ENCODE peak calls at places on chromosomes 1 and 21, in nine cellular contexts. E is uterus, V is hepatocyte, U is neural progenitor cell, S is lower lobe of right lung, D is A549, H is right lobe of liver, I is heart left ventricle, A is fibroblast of lung. O is an unnamed sample.
A peak's percentile ranks its signal among the peaks of the same experiment; 100 is the strongest.

GRCh38 chr1:66624412-66625060 is 90.6 kb downstream of the SGIP1 start:
- DNase-seq in E (no peak), V (no peak), U (no peak), S (no peak), D (no peak), H (no peak), I (no peak), A (peak; percentile 81), O (no peak)

GRCh38 chr1:113031060-113031933 is 41.7 kb upstream of the LRIG2 start:
- DNase-seq in E (no peak), V (no peak), U (no peak), S (no peak), D (no peak), H (peak; percentile 56), I (no peak), A (no peak), O (no peak)

GRCh38 chr21:27067226-27067625 is 100.3 kb upstream of the ADAMTS5 start:
- DNase-seq in E (no peak), V (no peak), U (no peak), S (no peak), D (no peak), H (no peak), I (no peak), A (no peak), O (no peak)

GRCh38 chr1:206521694-206522402 is 14.5 kb downstream of the RASSF5 start:
- DNase-seq in E (no peak), V (no peak), U (no peak), S (no peak), D (no peak), H (no peak), I (no peak), A (no peak), O (no peak)

GRCh38 chr1:114668784-114669561 is 876 bp downstream of the DENND2C start:
- DNase-seq in E (no peak), V (peak; percentile 18), U (no peak), S (no peak), D (no peak), H (no peak), I (no peak), A (peak; percentile 53), O (no peak)

GRCh38 chr1:178634445-178634844 is 90.6 kb upstream of the RALGPS2 start:
- DNase-seq in E (no peak), V (no peak), U (no peak), S (no peak), D (no peak), H (no peak), I (peak; percentile 57), A (peak; percentile 62), O (no peak)

GRCh38 chr1:238628130-238628529 is 737.4 kb upstream of the ZP4 start:
- DNase-seq in E (no peak), V (no peak), U (no peak), S (no peak), D (no peak), H (no peak), I (no peak), A (peak; percentile 25), O (no peak)

GRCh38 chr1:161196521-161197451 is 2.1 kb downstream of the ADAMTS4 start:
- DNase-seq in E (peak; percentile 68), V (peak; percentile 73), U (peak; percentile 71), S (no peak), D (no peak), H (no peak), I (peak; percentile 55), A (peak; percentile 48), O (peak; percentile 59)

GRCh38 chr1:238334170-238334569 is 443.4 kb upstream of the ZP4 start:
- DNase-seq in E (no peak), V (no peak), U (no peak), S (no peak), D (no peak), H (no peak), I (no peak), A (no peak), O (no peak)

GRCh38 chr1:110677016-110677415 is 2.3 kb upstream of the KCNA3 start:
- DNase-seq in E (no peak), V (no peak), U (no peak), S (no peak), D (no peak), H (no peak), I (no peak), A (no peak), O (no peak)

GRCh38 chr1:219726480-219727272 is 113.8 kb upstream of the ZC3H11B start:
- DNase-seq in E (no peak), V (no peak), U (no peak), S (no peak), D (no peak), H (no peak), I (no peak), A (no peak), O (no peak)

GRCh38 chr1:21653744-21654100 is 15.4 kb downstream of the RAP1GAP start:
- DNase-seq in E (no peak), V (no peak), U (no peak), S (no peak), D (no peak), H (no peak), I (no peak), A (no peak), O (no peak)

DNA sequence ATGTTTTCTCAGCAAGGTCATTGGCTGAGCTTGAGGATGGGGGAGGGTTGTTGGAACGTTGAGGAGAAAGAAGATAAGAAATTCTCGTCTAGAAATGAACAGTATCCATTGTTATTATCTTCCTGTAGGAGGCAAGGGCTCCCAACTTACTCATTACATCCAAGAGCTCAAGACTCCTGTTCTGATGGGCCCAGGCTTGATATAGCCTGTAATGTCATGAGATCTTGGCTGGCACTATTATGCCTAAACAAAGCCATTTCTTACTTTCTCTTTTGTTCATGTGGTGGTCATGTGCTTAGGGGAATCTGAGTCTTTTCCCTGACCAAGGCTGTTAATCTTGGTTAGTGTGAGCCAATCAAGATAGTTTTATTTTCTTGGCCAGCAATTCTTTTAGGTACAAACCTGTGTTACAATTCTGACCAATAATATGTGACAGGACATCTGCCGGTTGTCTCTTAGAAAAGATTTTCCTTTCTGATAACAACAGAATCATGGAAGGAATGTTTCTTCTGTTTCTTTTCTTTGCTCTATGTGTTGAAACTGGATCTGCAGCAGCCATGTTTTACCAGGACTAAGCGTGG is 15.2 kb upstream of the IGSF3 start:
- DNase-seq in E (no peak), V (no peak), U (no peak), S (no peak), D (no peak), H (no peak), I (no peak), A (no peak), O (no peak)
- H3K27ac ChIP-seq in E (no peak overlapping the region), V (no peak overlapping the region), U (no peak overlapping the region), S (no peak overlapping the region), D (no peak overlapping the region), H (no peak overlapping the region), I (no peak overlapping the region), A (no peak overlapping the region), O (no peak overlapping the region)

DNA sequence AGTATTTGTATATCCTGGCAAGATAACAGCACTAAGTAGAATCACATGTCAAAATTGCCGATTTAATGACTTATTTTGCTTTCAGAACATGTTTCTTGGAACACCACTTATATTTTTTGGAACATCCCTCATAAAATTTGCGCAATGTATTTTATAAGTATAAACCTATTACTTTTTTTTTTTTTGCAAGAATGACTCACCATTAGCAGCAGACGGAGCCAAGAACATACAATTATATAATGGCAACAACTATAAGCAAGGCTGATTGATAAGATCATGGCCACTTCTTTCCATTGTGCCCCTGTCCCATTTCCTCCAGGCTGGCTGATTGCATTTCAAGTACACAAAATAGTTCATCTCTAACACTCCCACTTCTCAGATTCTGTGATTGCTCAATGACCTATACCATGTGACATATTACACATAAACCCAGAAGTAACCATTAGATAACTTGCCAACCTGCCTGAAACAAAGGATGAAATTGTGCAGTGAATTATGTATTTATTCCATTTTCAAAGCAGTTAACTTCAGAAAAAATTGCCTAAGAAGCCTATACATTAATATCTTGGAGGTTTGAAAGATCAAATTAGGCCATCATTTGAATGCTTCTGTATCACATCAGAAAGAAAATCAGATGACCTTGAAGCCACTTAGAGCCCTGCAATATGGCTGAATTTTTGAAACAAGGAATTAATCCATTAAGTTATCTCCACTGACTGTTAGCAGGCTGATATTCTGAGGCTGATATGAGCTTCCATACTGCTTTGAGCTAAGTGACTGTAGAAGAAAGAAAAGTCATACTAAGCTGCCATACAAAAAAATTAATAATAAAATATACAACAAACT is 77.8 kb upstream of the PRMT6 start:
- DNase-seq in E (no peak), V (no peak), U (no peak), S (no peak), D (no peak), H (no peak), I (no peak), A (peak; percentile 3), O (no peak)
- TF ChIP-seq CTCF in E (no peak), V (no peak), U (no peak), S (no peak), D (no peak), H (no peak), I (no peak), A (no peak), O (no peak)

GRCh38 chr1:98103617-98104284 is 182.9 kb upstream of the DPYD start:
- DNase-seq in E (no peak), V (no peak), U (peak; percentile 5), S (no peak), D (peak; percentile 28), H (no peak), I (no peak), A (no peak), O (no peak)

GRCh38 chr1:98099501-98099900 is 178.7 kb upstream of the DPYD start:
- DNase-seq in E (no peak), V (no peak), U (no peak), S (no peak), D (no peak), H (no peak), I (no peak), A (no peak), O (no peak)

GRCh38 chr1:98102369-98103030 is 181.7 kb upstream of the DPYD start:
- DNase-seq in E (no peak), V (peak; percentile 6), U (no peak), S (no peak), D (no peak), H (no peak), I (no peak), A (peak; percentile 55), O (no peak)

GRCh38 chr1:98101364-98101763 is 180.5 kb upstream of the DPYD start:
- DNase-seq in E (no peak), V (no peak), U (no peak), S (no peak), D (no peak), H (no peak), I (no peak), A (no peak), O (no peak)

DNA sequence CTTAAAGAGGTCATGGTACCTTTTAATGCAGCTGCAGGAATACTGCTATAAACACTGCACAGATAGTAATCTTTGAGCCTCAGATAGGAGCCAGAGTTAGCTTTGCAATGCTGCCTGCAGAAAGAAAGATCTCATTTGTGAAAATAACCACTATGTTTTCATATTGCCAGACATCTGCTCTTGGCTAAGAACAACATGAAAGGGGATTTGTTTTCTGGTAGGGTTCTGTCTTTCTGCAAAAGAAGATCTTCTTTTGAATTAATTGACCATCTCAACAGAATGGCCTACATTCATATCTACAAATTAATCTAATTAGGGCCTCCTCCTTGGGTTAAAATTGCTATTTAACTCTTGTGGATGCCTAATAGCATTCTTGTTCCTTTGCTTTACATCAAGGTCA is 177.6 kb upstream of the DPYD start:
- DNase-seq in E (no peak), V (no peak), U (no peak), S (no peak), D (no peak), H (no peak), I (no peak), A (no peak), O (no peak)
- H3K4me3 ChIP-seq in E (no peak overlapping the region), V (no peak overlapping the region), U (no peak overlapping the region), S (no peak overlapping the region), D (no peak overlapping the region), H (no peak overlapping the region), I (no peak overlapping the region), A (no peak overlapping the region), O (no peak overlapping the region)

GRCh38 chr1:111813440-111814304 is 58.0 kb downstream of the DDX20 start:
- DNase-seq in E (no peak), V (no peak), U (peak; percentile 21), S (no peak), D (no peak), H (no peak), I (no peak), A (no peak), O (no peak)
- H3K27ac ChIP-seq in E (no peak overlapping the region), V (no peak overlapping the region), U (no peak overlapping the region), S (no peak overlapping the region), D (no peak overlapping the region), H (no peak overlapping the region), I (no peak overlapping the region), A (no peak overlapping the region), O (no peak overlapping the region)

O was measured in AG04450.